ENCODE peak calls at places on chromosomes 11 and 22, in nine cellular contexts. One of them, this sample, is unnamed.

GRCh38 chr22:31826443-31826842 is 72.6 kb downstream of the DEPDC5 start:
- DNase-seq in astrocyte of the cerebellum: no peak
- DNase-seq in Panc1: no peak
- DNase-seq in AG04450: no peak
- DNase-seq in AG10803: no peak
- DNase-seq in OCI-LY7: no peak
- DNase-seq in cardiac muscle cell: no peak
- DNase-seq in WERI-Rb-1: no peak
- DNase-seq in bronchial epithelial cell: peak
- DNase-seq in this sample: no peak

GRCh38 chr22:31080848-31081649 is at the start of gene SMTN:
- DNase-seq in astrocyte of the cerebellum: peak
- DNase-seq in Panc1: no peak
- DNase-seq in AG04450: peak
- DNase-seq in AG10803: peak
- DNase-seq in OCI-LY7: peak
- DNase-seq in cardiac muscle cell: peak
- DNase-seq in WERI-Rb-1: peak
- DNase-seq in bronchial epithelial cell: peak
- DNase-seq in this sample: peak

GRCh38 chr11:111047376-111047775 is 198.1 kb upstream of the POU2AF2 start:
- DNase-seq in astrocyte of the cerebellum: no peak
- DNase-seq in Panc1: no peak
- DNase-seq in AG04450: no peak
- DNase-seq in AG10803: no peak
- DNase-seq in OCI-LY7: no peak
- DNase-seq in cardiac muscle cell: no peak
- DNase-seq in WERI-Rb-1: no peak
- DNase-seq in bronchial epithelial cell: no peak
- DNase-seq in this sample: no peak

GRCh38 chr11:32809313-32809712 is 14.9 kb upstream of the CCDC73 start:
- DNase-seq in astrocyte of the cerebellum: peak
- DNase-seq in Panc1: peak
- DNase-seq in AG04450: peak
- DNase-seq in AG10803: peak
- DNase-seq in OCI-LY7: peak
- DNase-seq in cardiac muscle cell: peak
- DNase-seq in WERI-Rb-1: peak
- DNase-seq in bronchial epithelial cell: peak
- DNase-seq in this sample: peak

GRCh38 chr11:63769044-63769718 is 606 bp upstream of the ZFTA start:
- DNase-seq in astrocyte of the cerebellum: no peak
- DNase-seq in Panc1: no peak
- DNase-seq in AG04450: no peak
- DNase-seq in AG10803: peak
- DNase-seq in OCI-LY7: peak
- DNase-seq in cardiac muscle cell: peak
- DNase-seq in WERI-Rb-1: peak
- DNase-seq in bronchial epithelial cell: peak
- DNase-seq in this sample: no peak

GRCh38 chr11:108857382-108857781 is 192.5 kb downstream of the DDX10 start:
- DNase-seq in astrocyte of the cerebellum: no peak
- DNase-seq in Panc1: no peak
- DNase-seq in AG04450: no peak
- DNase-seq in AG10803: no peak
- DNase-seq in OCI-LY7: no peak
- DNase-seq in cardiac muscle cell: peak
- DNase-seq in WERI-Rb-1: no peak
- DNase-seq in bronchial epithelial cell: no peak
- DNase-seq in this sample: peak

GRCh38 chr22:21719024-21719423 is 16.6 kb downstream of the YPEL1 start:
- DNase-seq in astrocyte of the cerebellum: no peak
- DNase-seq in Panc1: no peak
- DNase-seq in AG04450: no peak
- DNase-seq in AG10803: no peak
- DNase-seq in OCI-LY7: peak
- DNase-seq in cardiac muscle cell: no peak
- DNase-seq in WERI-Rb-1: no peak
- DNase-seq in bronchial epithelial cell: no peak
- DNase-seq in this sample: no peak

GRCh38 chr11:66330931-66331330 is 5.3 kb downstream of the RIN1 start:
- DNase-seq in astrocyte of the cerebellum: no peak
- DNase-seq in Panc1: no peak
- DNase-seq in AG04450: no peak
- DNase-seq in AG10803: no peak
- DNase-seq in OCI-LY7: no peak
- DNase-seq in cardiac muscle cell: no peak
- DNase-seq in WERI-Rb-1: no peak
- DNase-seq in bronchial epithelial cell: no peak
- DNase-seq in this sample: no peak

GRCh38 chr22:43088616-43088978 is 594 bp downstream of the TTLL1 start:
- DNase-seq in astrocyte of the cerebellum: no peak
- DNase-seq in Panc1: no peak
- DNase-seq in AG04450: no peak
- DNase-seq in AG10803: no peak
- DNase-seq in OCI-LY7: no peak
- DNase-seq in cardiac muscle cell: no peak
- DNase-seq in WERI-Rb-1: no peak
- DNase-seq in bronchial epithelial cell: no peak
- DNase-seq in this sample: no peak

GRCh38 chr22:43085658-43086606 is 3.3 kb downstream of the TTLL1 start:
- DNase-seq in astrocyte of the cerebellum: no peak
- DNase-seq in Panc1: no peak
- DNase-seq in AG04450: no peak
- DNase-seq in AG10803: no peak
- DNase-seq in OCI-LY7: no peak
- DNase-seq in cardiac muscle cell: no peak
- DNase-seq in WERI-Rb-1: no peak
- DNase-seq in bronchial epithelial cell: no peak
- DNase-seq in this sample: no peak

GRCh38 chr22:43092085-43092484 is 2.9 kb upstream of the TTLL1 start:
- DNase-seq in astrocyte of the cerebellum: no peak
- DNase-seq in Panc1: no peak
- DNase-seq in AG04450: no peak
- DNase-seq in AG10803: no peak
- DNase-seq in OCI-LY7: no peak
- DNase-seq in cardiac muscle cell: no peak
- DNase-seq in WERI-Rb-1: no peak
- DNase-seq in bronchial epithelial cell: no peak
- DNase-seq in this sample: no peak

GRCh38 chr22:43090130-43090789 is 1.1 kb upstream of the TTLL1 start:
- DNase-seq in astrocyte of the cerebellum: peak
- DNase-seq in Panc1: peak
- DNase-seq in AG04450: no peak
- DNase-seq in AG10803: peak
- DNase-seq in OCI-LY7: peak
- DNase-seq in cardiac muscle cell: peak
- DNase-seq in WERI-Rb-1: peak
- DNase-seq in bronchial epithelial cell: peak
- DNase-seq in this sample: peak

DNA sequence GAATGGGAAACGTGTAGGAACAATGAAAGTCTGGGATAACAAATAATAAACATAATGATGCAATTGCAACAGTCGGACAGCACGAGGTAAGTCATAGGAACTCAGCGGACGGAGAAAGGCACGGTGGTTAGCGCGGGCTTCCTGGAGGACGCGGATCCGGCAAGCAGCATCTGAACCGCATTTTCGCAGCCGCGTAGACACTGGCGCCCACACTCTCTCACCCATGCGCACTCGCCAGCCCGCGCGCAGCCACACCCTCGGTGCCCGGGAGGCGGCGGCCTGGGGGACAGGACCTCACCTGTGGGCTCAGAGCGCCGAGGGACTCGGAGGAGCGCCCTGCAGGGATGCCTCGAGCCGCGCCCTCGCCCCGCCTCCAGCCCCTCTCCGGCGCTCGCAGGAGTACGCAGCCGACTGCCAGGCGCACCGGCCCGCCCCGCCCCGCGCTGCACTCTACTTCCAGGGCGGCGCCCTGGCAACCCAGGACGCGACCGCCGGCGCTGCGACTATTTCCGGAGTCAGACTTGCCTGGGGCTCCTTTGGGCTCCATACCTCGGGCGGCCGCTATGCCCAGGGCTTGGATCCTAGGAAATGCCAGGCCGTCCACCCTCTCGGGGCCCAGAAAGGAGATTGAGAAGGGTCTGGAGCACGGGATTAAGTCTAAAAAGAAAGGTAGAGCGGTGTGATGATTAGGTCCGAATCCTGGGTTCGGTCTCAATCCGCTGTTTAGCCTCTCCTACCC is at the start of gene TTLL1:
- DNase-seq in astrocyte of the cerebellum: peak
- DNase-seq in Panc1: no peak
- DNase-seq in AG04450: peak
- DNase-seq in AG10803: peak
- DNase-seq in OCI-LY7: peak
- DNase-seq in cardiac muscle cell: peak
- DNase-seq in WERI-Rb-1: peak
- DNase-seq in bronchial epithelial cell: peak
- DNase-seq in this sample: peak
- TF ChIP-seq CTCF in astrocyte of the cerebellum: no peak
- TF ChIP-seq CTCF in Panc1: no peak
- TF ChIP-seq CTCF in AG04450: no peak
- TF ChIP-seq CTCF in AG10803: no peak
- TF ChIP-seq CTCF in OCI-LY7: no peak
- TF ChIP-seq CTCF in cardiac muscle cell: no peak
- TF ChIP-seq CTCF in WERI-Rb-1: no peak
- TF ChIP-seq CTCF in bronchial epithelial cell: no peak
- TF ChIP-seq CTCF in this sample: no peak

GRCh38 chr11:126879516-126879915 is 121.1 kb downstream of the KIRREL3 start:
- DNase-seq in astrocyte of the cerebellum: no peak
- DNase-seq in Panc1: no peak
- DNase-seq in AG04450: no peak
- DNase-seq in AG10803: no peak
- DNase-seq in OCI-LY7: no peak
- DNase-seq in cardiac muscle cell: no peak
- DNase-seq in WERI-Rb-1: no peak
- DNase-seq in bronchial epithelial cell: no peak
- DNase-seq in this sample: no peak

GRCh38 chr11:126880872-126881271 is 119.7 kb downstream of the KIRREL3 start:
- DNase-seq in astrocyte of the cerebellum: no peak
- DNase-seq in Panc1: no peak
- DNase-seq in AG04450: no peak
- DNase-seq in AG10803: no peak
- DNase-seq in OCI-LY7: no peak
- DNase-seq in cardiac muscle cell: no peak
- DNase-seq in WERI-Rb-1: no peak
- DNase-seq in bronchial epithelial cell: no peak
- DNase-seq in this sample: no peak

GRCh38 chr11:126874276-126874675 is 126.3 kb downstream of the KIRREL3 start:
- DNase-seq in astrocyte of the cerebellum: no peak
- DNase-seq in Panc1: no peak
- DNase-seq in AG04450: no peak
- DNase-seq in AG10803: peak
- DNase-seq in OCI-LY7: no peak
- DNase-seq in cardiac muscle cell: no peak
- DNase-seq in WERI-Rb-1: no peak
- DNase-seq in bronchial epithelial cell: no peak
- DNase-seq in this sample: no peak

GRCh38 chr11:126874831-126875230 is 125.7 kb downstream of the KIRREL3 start:
- DNase-seq in astrocyte of the cerebellum: no peak
- DNase-seq in Panc1: no peak
- DNase-seq in AG04450: no peak
- DNase-seq in AG10803: no peak
- DNase-seq in OCI-LY7: peak
- DNase-seq in cardiac muscle cell: no peak
- DNase-seq in WERI-Rb-1: peak
- DNase-seq in bronchial epithelial cell: no peak
- DNase-seq in this sample: no peak

GRCh38 chr11:126878892-126879291 is 121.7 kb downstream of the KIRREL3 start:
- DNase-seq in astrocyte of the cerebellum: no peak
- DNase-seq in Panc1: no peak
- DNase-seq in AG04450: no peak
- DNase-seq in AG10803: no peak
- DNase-seq in OCI-LY7: no peak
- DNase-seq in cardiac muscle cell: no peak
- DNase-seq in WERI-Rb-1: no peak
- DNase-seq in bronchial epithelial cell: no peak
- DNase-seq in this sample: no peak
- H3K4me3 ChIP-seq in astrocyte of the cerebellum: no peak
- H3K4me3 ChIP-seq in Panc1: no peak
- H3K4me3 ChIP-seq in AG04450: no peak
- H3K4me3 ChIP-seq in AG10803: no peak
- H3K4me3 ChIP-seq in OCI-LY7: no peak
- H3K4me3 ChIP-seq in cardiac muscle cell: no peak
- H3K4me3 ChIP-seq in WERI-Rb-1: no peak
- H3K4me3 ChIP-seq in bronchial epithelial cell: no peak
- H3K4me3 ChIP-seq in this sample: no peak

DNA sequence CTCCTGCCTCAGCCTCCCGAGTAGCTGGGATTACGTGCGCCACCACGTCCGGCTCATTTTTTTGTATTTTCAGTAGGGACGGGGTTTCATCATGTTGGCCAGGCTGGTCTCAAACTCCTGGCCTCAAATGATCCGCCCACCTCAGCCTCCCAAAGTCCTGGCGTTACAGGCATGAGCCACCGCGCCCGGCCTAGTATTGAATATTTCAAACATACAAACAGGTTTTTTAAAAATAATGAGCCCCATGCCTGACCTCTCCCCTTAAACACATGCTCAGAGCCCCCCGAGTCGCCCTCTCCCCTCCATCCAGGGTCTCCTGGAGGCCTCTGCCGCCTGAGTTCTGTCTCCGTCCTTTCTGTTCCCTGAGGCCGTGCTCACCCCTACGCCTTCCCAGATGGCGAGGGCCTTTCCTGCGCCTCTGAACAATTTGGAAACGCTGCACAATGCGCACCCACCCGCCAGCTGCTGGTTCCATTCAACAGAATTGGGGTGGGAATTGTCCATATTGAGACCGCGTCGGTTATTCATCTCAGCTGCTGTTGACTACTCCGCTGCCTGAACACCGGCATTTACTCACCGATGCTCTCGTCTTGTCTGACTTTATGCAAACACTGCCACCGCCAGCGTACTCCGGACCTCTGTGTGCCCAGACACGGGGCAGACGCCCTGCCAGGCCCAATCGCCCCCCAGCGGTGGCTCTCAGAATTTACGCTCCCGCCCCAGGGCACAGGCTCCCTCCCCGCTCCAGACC is 13.6 kb upstream of the RNH1 start:
- DNase-seq in astrocyte of the cerebellum: no peak
- DNase-seq in Panc1: no peak
- DNase-seq in AG04450: no peak
- DNase-seq in AG10803: no peak
- DNase-seq in OCI-LY7: no peak
- DNase-seq in cardiac muscle cell: no peak
- DNase-seq in WERI-Rb-1: no peak
- DNase-seq in bronchial epithelial cell: no peak
- DNase-seq in this sample: no peak
- TF ChIP-seq CTCF in astrocyte of the cerebellum: no peak
- TF ChIP-seq CTCF in Panc1: no peak
- TF ChIP-seq CTCF in AG04450: no peak
- TF ChIP-seq CTCF in AG10803: no peak
- TF ChIP-seq CTCF in OCI-LY7: no peak
- TF ChIP-seq CTCF in cardiac muscle cell: peak
- TF ChIP-seq CTCF in WERI-Rb-1: no peak
- TF ChIP-seq CTCF in bronchial epithelial cell: peak
- TF ChIP-seq CTCF in this sample: no peak

DNA sequence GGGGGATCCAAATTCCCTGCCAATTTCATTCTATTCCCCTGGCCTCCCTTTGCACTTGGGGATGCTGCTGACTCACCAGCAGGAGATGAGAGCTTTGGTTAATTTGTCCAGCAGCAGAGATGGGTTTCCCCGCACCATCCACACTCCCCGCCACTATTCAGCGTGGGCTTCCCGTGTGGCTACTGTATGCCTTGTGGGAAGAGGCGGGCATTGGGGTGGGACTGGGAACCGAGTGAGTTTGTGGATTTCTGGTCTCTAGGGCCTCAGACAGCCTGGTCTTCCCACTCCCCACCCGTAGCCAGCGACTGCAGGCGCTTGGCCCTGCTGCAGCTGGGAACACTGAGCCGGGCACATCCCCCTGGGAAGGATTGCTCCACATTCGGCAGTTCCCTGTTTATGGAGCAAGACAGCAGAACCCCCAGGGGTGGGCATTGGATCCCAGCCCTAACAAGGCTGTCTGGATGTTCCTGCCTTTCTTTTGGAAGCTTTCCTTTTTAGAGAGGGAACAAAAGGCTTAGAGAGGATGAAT is 23.4 kb downstream of the KIAA1671 start:
- DNase-seq in astrocyte of the cerebellum: no peak
- DNase-seq in Panc1: no peak
- DNase-seq in AG04450: no peak
- DNase-seq in AG10803: no peak
- DNase-seq in OCI-LY7: no peak
- DNase-seq in cardiac muscle cell: peak
- DNase-seq in WERI-Rb-1: no peak
- DNase-seq in bronchial epithelial cell: no peak
- DNase-seq in this sample: no peak
- H3K4me3 ChIP-seq in astrocyte of the cerebellum: no peak
- H3K4me3 ChIP-seq in Panc1: no peak
- H3K4me3 ChIP-seq in AG04450: no peak
- H3K4me3 ChIP-seq in AG10803: no peak
- H3K4me3 ChIP-seq in OCI-LY7: no peak
- H3K4me3 ChIP-seq in cardiac muscle cell: no peak
- H3K4me3 ChIP-seq in WERI-Rb-1: no peak
- H3K4me3 ChIP-seq in bronchial epithelial cell: no peak
- H3K4me3 ChIP-seq in this sample: no peak

This sample was measured in LNCaP clone FGC.